ENCODE peak calls at places on chromosomes 12 and 14, in ten cellular contexts. U, T, P, V, K, A, N, J, E and F are unnamed samples.

GRCh38 chr12:49367381-49368239 is at the start of gene SPATS2:
- DNase-seq in U (no peak), T (peak; percentile 97), P (no peak), V (no peak), K (peak; percentile 99), A (no peak), N (no peak), J (peak; percentile 100), E (no peak), F (peak; percentile 38)

GRCh38 chr14:89621009-89621421 is 204.0 kb upstream of the FOXN3 start:
- DNase-seq in U (no peak), T (no peak), P (no peak), V (no peak), K (no peak), A (peak; percentile 29), N (no peak), J (no peak), E (no peak), F (no peak)

GRCh38 chr12:52023182-52023975 is 16.6 kb downstream of the TAMALIN start:
- DNase-seq in U (peak; percentile 93), T (peak; percentile 95), P (peak; percentile 62), V (peak; percentile 48), K (peak; percentile 98), A (peak; percentile 85), N (peak; percentile 65), J (peak; percentile 98), E (no peak), F (peak; percentile 70)

GRCh38 chr12:70719672-70720420 is 82.6 kb upstream of the PTPRB start:
- DNase-seq in U (peak; percentile 41), T (peak; percentile 67), P (peak; percentile 62), V (peak; percentile 31), K (no peak), A (peak; percentile 2), N (peak; percentile 45), J (peak; percentile 90), E (no peak), F (peak; percentile 68)

GRCh38 chr14:25090716-25091454 is 40.9 kb upstream of the STXBP6 start:
- DNase-seq in U (peak; percentile 27), T (no peak), P (peak; percentile 41), V (peak; percentile 38), K (no peak), A (no peak), N (no peak), J (peak; percentile 57), E (no peak), F (peak; percentile 56)

GRCh38 chr12:90172524-90172923 is 463.9 kb upstream of the ATP2B1 start:
- DNase-seq in U (no peak), T (no peak), P (no peak), V (no peak), K (no peak), A (no peak), N (no peak), J (no peak), E (no peak), F (no peak)

GRCh38 chr14:37140176-37140575 is 32.2 kb downstream of the SLC25A21 start:
- DNase-seq in U (no peak), T (no peak), P (peak; percentile 17), V (no peak), K (no peak), A (no peak), N (no peak), J (no peak), E (no peak), F (no peak)

GRCh38 chr12:110563702-110564470 is 19.2 kb downstream of the PPTC7 start:
- DNase-seq in U (no peak), T (no peak), P (peak; percentile 42), V (peak; percentile 74), K (no peak), A (no peak), N (peak; percentile 66), J (no peak), E (no peak), F (peak; percentile 88)

GRCh38 chr12:1936406-1937320 is 18.2 kb upstream of the CACNA2D4 start:
- DNase-seq in U (peak; percentile 86), T (peak; percentile 87), P (peak; percentile 76), V (peak; percentile 48), K (peak; percentile 92), A (no peak), N (peak; percentile 74), J (no peak), E (peak; percentile 27), F (peak; percentile 68)
- H3K4me3 ChIP-seq in U (no peak overlapping the region), T (no peak overlapping the region), P (no peak overlapping the region), V (no peak overlapping the region), K (no peak overlapping the region), A (no peak overlapping the region), N (no peak overlapping the region), J (no peak overlapping the region), E (no peak overlapping the region), F (no peak overlapping the region)

GRCh38 chr14:50410016-50410530 is 13.4 kb upstream of the CDKL1 start:
- DNase-seq in U (no peak), T (no peak), P (peak; percentile 25), V (no peak), K (no peak), A (no peak), N (no peak), J (no peak), E (no peak), F (no peak)

GRCh38 chr14:50410921-50411320 is 14.2 kb upstream of the CDKL1 start:
- DNase-seq in U (no peak), T (no peak), P (peak; percentile 88), V (peak; percentile 80), K (no peak), A (no peak), N (peak; percentile 69), J (no peak), E (no peak), F (peak; percentile 85)

GRCh38 chr14:50403433-50403832 is 6.8 kb upstream of the CDKL1 start:
- DNase-seq in U (no peak), T (no peak), P (peak; percentile 33), V (peak; percentile 25), K (no peak), A (no peak), N (peak; percentile 82), J (no peak), E (peak; percentile 63), F (peak; percentile 52)

GRCh38 chr14:50402965-50403364 is 6.3 kb upstream of the CDKL1 start:
- DNase-seq in U (no peak), T (no peak), P (peak; percentile 31), V (peak; percentile 27), K (no peak), A (no peak), N (no peak), J (no peak), E (no peak), F (no peak)

GRCh38 chr14:50407089-50407813 is 10.6 kb upstream of the CDKL1 start:
- DNase-seq in U (no peak), T (no peak), P (no peak), V (peak; percentile 40), K (no peak), A (no peak), N (peak; percentile 20), J (no peak), E (no peak), F (peak; percentile 67)
- TF ChIP-seq CTCF in U (no peak), T (no peak), P (no peak), V (no peak), K (no peak), A (no peak), N (no peak), J (no peak), E (no peak), F (no peak)

GRCh38 chr12:24905431-24905830 is 43.5 kb downstream of the BCAT1 start:
- DNase-seq in U (no peak), T (no peak), P (no peak), V (peak; percentile 60), K (no peak), A (no peak), N (peak; percentile 48), J (no peak), E (no peak), F (no peak)

GRCh38 chr12:24902521-24903304 is 46.2 kb downstream of the BCAT1 start:
- DNase-seq in U (no peak), T (peak; percentile 76), P (peak; percentile 49), V (peak; percentile 30), K (peak; percentile 90), A (no peak), N (peak; percentile 46), J (peak; percentile 87), E (no peak), F (peak; percentile 37)

GRCh38 chr12:24901975-24902461 is 46.9 kb downstream of the BCAT1 start:
- DNase-seq in U (no peak), T (no peak), P (peak; percentile 42), V (no peak), K (peak; percentile 68), A (no peak), N (no peak), J (peak; percentile 88), E (no peak), F (peak; percentile 54)

GRCh38 chr12:24904871-24905270 is 44.0 kb downstream of the BCAT1 start:
- DNase-seq in U (no peak), T (no peak), P (no peak), V (no peak), K (no peak), A (no peak), N (no peak), J (no peak), E (no peak), F (no peak)

GRCh38 chr12:24903305-24904088 is 45.4 kb downstream of the BCAT1 start:
- DNase-seq in U (no peak), T (no peak), P (peak; percentile 43), V (peak; percentile 32), K (no peak), A (no peak), N (peak; percentile 59), J (no peak), E (no peak), F (peak; percentile 37)
- H3K4me3 ChIP-seq in U (no peak overlapping the region), T (peak overlapping the region; percentile 66), P (peak overlapping the region; percentile 46), V (peak overlapping the region; percentile 55), K (peak overlapping the region; percentile 65), A (peak overlapping the region; percentile 11), N (peak overlapping the region; percentile 72), J (peak overlapping the region; percentile 82), E (peak overlapping the region; percentile 60), F (peak overlapping the region; percentile 70)

GRCh38 chr12:108516511-108517275 is 1.6 kb downstream of the FICD start:
- DNase-seq in U (no peak), T (no peak), P (no peak), V (peak; percentile 21), K (peak; percentile 78), A (no peak), N (no peak), J (peak; percentile 76), E (no peak), F (peak; percentile 23)

GRCh38 chr12:108514973-108515814 is at the start of gene FICD:
- DNase-seq in U (peak; percentile 100), T (peak; percentile 100), P (peak; percentile 99), V (peak; percentile 95), K (peak; percentile 99), A (peak; percentile 98), N (peak; percentile 96), J (peak; percentile 100), E (peak; percentile 92), F (peak; percentile 98)

GRCh38 chr12:108511633-108512540 is 3.2 kb upstream of the FICD start:
- DNase-seq in U (peak; percentile 59), T (no peak), P (peak; percentile 63), V (peak; percentile 74), K (no peak), A (peak; percentile 71), N (peak; percentile 73), J (peak; percentile 95), E (peak; percentile 42), F (peak; percentile 83)

GRCh38 chr12:108515916-108516315 is 839 bp downstream of the FICD start:
- DNase-seq in U (no peak), T (no peak), P (no peak), V (no peak), K (no peak), A (no peak), N (no peak), J (peak; percentile 65), E (no peak), F (no peak)

DNA sequence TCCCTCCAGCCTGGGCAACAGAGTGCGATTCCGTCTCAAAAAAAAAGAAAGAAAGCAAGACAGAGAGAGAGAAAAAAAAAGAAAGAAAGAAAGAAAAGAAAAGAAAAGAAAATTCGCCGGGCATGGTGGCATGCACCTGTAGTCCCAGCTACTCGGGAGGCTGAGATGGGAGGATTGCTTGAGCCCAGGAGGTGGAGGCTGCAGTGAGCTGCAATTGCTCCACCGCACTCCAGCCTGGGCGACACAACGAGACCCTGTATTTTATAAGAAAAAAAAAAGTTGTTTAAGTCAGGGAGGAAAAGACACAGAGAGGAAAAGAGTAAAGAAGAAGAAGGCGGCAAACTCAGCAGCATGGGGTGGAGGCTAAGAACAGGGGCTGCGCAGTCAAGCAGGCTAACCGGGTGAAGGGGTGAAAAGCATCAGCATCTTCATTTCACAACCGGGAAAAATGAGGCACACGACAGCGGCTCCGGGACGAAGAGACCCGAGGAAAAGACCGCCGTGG is 557 bp upstream of the FICD start:
- DNase-seq in U (no peak), T (no peak), P (no peak), V (no peak), K (no peak), A (no peak), N (no peak), J (no peak), E (no peak), F (no peak)
- TF ChIP-seq CTCF in U (no peak), T (no peak), P (no peak), V (no peak), K (no peak), A (no peak), N (no peak), J (no peak), E (no peak), F (no peak)